ENCODE peak calls at places on chromosome 6, in four cellular contexts. U, C, H and L are unnamed samples.

GRCh38 chr6:4368649-4369048 is 233.3 kb upstream of the ECI2 start:
- DNase-seq in U (no peak), H (no peak), C (no peak), L (no peak)

GRCh38 chr6:84618836-84619235 is 145.6 kb downstream of the TBX18 start:
- DNase-seq in U (no peak), C (no peak), H (peak; percentile 53), L (no peak)

GRCh38 chr6:35140991-35141720 is at the start of gene TCP11:
- DNase-seq in H (no peak), U (peak; percentile 65), C (no peak), L (no peak)

GRCh38 chr6:7821426-7821825 is 89.2 kb downstream of the TXNDC5 start:
- DNase-seq in H (no peak), C (no peak), U (no peak), L (no peak)

GRCh38 chr6:133456439-133456838 is 215.3 kb downstream of the EYA4 start:
- DNase-seq in C (no peak), U (no peak), H (no peak), L (no peak)

GRCh38 chr6:34176261-34177031 is 30.6 kb upstream of the GRM4 start:
- DNase-seq in C (no peak), U (no peak), H (no peak), L (no peak)

GRCh38 chr6:79410806-79411205 is 126.4 kb downstream of the LCA5 start:
- DNase-seq in C (no peak), H (no peak), U (no peak), L (no peak)

GRCh38 chr6:28811873-28812272 is 111.9 kb downstream of the TRIM27 start:
- DNase-seq in H (no peak), U (no peak), C (no peak), L (no peak)

GRCh38 chr6:53651764-53652401 is 13.7 kb downstream of the KLHL31 start:
- DNase-seq in H (peak; percentile 64), C (peak; percentile 85), U (peak; percentile 88), L (peak; percentile 55)

GRCh38 chr6:133964052-133964451 is 11.0 kb downstream of the TBPL1 start:
- DNase-seq in C (no peak), H (peak; percentile 21), U (no peak), L (no peak)

GRCh38 chr6:15544321-15544900 is 118.4 kb downstream of the DTNBP1 start:
- DNase-seq in C (no peak), H (no peak), U (no peak), L (no peak)

GRCh38 chr6:5379647-5380242 is 118.4 kb downstream of the FARS2 start:
- DNase-seq in H (peak; percentile 71), C (no peak), U (no peak), L (no peak)

GRCh38 chr6:69791065-69791471 is 5.7 kb downstream of the LMBRD1 start:
- DNase-seq in H (no peak), C (no peak), U (no peak), L (no peak)

GRCh38 chr6:157755032-157755751 is 67.9 kb upstream of the SNX9 start:
- DNase-seq in C (no peak), H (peak; percentile 37), U (no peak), L (no peak)

GRCh38 chr6:170444056-170444505 is 109.0 kb downstream of the PSMB1 start:
- DNase-seq in H (no peak), C (peak; percentile 7), U (no peak), L (no peak)

GRCh38 chr6:36679043-36679821 is 718 bp downstream of the CDKN1A start:
- DNase-seq in U (peak; percentile 78), H (peak; percentile 71), C (peak; percentile 94), L (peak; percentile 96)

GRCh38 chr6:77652739-77653138 is at the start of gene MEI4:
- DNase-seq in H (no peak), U (no peak), C (no peak), L (no peak)

GRCh38 chr6:16949696-16950095 is 152.2 kb upstream of the STMND1 start:
- DNase-seq in H (no peak), C (no peak), U (no peak), L (no peak)

GRCh38 chr6:26235240-26235730 is 129.7 kb upstream of the BTN3A2 start:
- DNase-seq in U (no peak), C (no peak), H (no peak), L (no peak)

GRCh38 chr6:35678021-35678654 is 10.6 kb downstream of the FKBP5 start:
- DNase-seq in H (peak; percentile 79), U (no peak), C (no peak), L (no peak)

GRCh38 chr6:19851273-19852089 is 14.3 kb downstream of the ID4 start:
- DNase-seq in C (no peak), U (no peak), H (peak; percentile 31), L (no peak)

GRCh38 chr6:112027942-112028674 is 25.8 kb upstream of the CCN6 start:
- DNase-seq in H (no peak), U (no peak), C (no peak), L (no peak)

GRCh38 chr6:144346719-144347446 is 61.7 kb downstream of the UTRN start:
- DNase-seq in H (peak; percentile 90), U (no peak), C (no peak), L (no peak)

GRCh38 chr6:55678330-55679224 is 99.6 kb upstream of the HMGCLL1 start:
- DNase-seq in H (no peak), C (no peak), U (no peak), L (no peak)

GRCh38 chr6:45608252-45608911 is 230.6 kb upstream of the SUPT3H start:
- DNase-seq in H (no peak), C (no peak), U (no peak), L (no peak)

GRCh38 chr6:131958551-131959470 is 7.6 kb upstream of the CCN2 start:
- DNase-seq in H (no peak), U (no peak), C (no peak), L (no peak)

GRCh38 chr6:16933532-16933931 is 168.3 kb upstream of the STMND1 start:
- DNase-seq in H (no peak), C (no peak), U (no peak), L (no peak)

GRCh38 chr6:95948324-95948723 is 67.5 kb upstream of the FUT9 start:
- DNase-seq in C (no peak), U (no peak), H (no peak), L (no peak)

GRCh38 chr6:14260839-14261238 is 143.3 kb downstream of the CD83 start:
- DNase-seq in C (no peak), H (no peak), U (no peak), L (no peak)

GRCh38 chr6:50047026-50047425 is 2.7 kb downstream of the DEFB112 start:
- DNase-seq in C (no peak), U (no peak), H (no peak), L (no peak)

GRCh38 chr6:25889877-25890853 is 16.1 kb upstream of the SLC17A3 start:
- DNase-seq in C (no peak), U (no peak), H (peak; percentile 73), L (no peak)

GRCh38 chr6:128271527-128271926 is 248.9 kb downstream of the PTPRK start:
- DNase-seq in H (no peak), C (no peak), U (no peak), L (no peak)

GRCh38 chr6:118579786-118580185 is 31.7 kb downstream of the PLN start:
- DNase-seq in H (no peak), C (no peak), U (no peak), L (no peak)

GRCh38 chr6:118578617-118579016 is 30.5 kb downstream of the PLN start:
- DNase-seq in U (no peak), C (no peak), H (no peak), L (no peak)

GRCh38 chr6:118580585-118581419 is 32.7 kb downstream of the PLN start:
- DNase-seq in C (peak; percentile 86), U (no peak), H (peak; percentile 68), L (no peak)

GRCh38 chr6:118581489-118581959 is 33.4 kb downstream of the PLN start:
- DNase-seq in H (no peak), C (peak; percentile 64), U (no peak), L (peak; percentile 29)

GRCh38 chr6:118577972-118578371 is 29.9 kb downstream of the PLN start:
- DNase-seq in C (no peak), H (no peak), U (no peak), L (no peak)
- H3K9me3 ChIP-seq in C (peaks cover 6% of the 10 kb centered on the region), H (peaks cover 8% of the 10 kb centered on the region), U (peaks cover 40% of the 10 kb centered on the region), L (peaks cover 24% of the 10 kb centered on the region)

DNA sequence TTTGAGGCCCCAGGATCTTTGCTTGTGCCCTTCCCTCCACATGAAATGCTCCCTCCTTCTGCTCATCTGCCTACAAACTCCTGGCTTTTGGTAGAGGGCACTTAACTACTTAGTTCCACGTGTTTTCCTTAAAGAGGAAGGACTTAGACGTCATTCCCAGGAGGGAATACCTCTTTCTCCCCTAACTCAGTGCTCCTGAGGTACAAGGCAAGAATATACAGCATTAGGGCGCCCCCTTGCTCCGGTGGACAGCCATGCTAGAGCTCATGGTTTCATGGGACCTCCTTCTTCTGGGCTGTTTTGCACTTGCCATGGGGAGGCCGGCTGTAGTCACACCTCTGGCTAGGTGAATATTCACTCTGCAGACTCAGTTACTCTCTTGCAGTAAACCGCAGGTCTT is 93.8 kb upstream of the LY86 start:
- DNase-seq in U (peak; percentile 73), H (no peak), C (no peak), L (peak; percentile 46)
- TF ChIP-seq CTCF in U (peak; percentile 58), H (no peak), C (no peak), L (peak; percentile 35)

GRCh38 chr6:29955783-29956182 is 13.5 kb downstream of the HLA-A start:
- DNase-seq in C (no peak), U (no peak), H (no peak), L (no peak)

GRCh38 chr6:29959492-29959891 is 17.2 kb downstream of the HLA-A start:
- DNase-seq in H (no peak), C (no peak), U (no peak), L (no peak)

GRCh38 chr6:29956518-29956917 is 14.2 kb downstream of the HLA-A start:
- DNase-seq in U (no peak), H (no peak), C (no peak), L (no peak)

GRCh38 chr6:29958916-29959315 is 16.6 kb downstream of the HLA-A start:
- DNase-seq in U (no peak), H (peak; percentile 22), C (no peak), L (no peak)

DNA sequence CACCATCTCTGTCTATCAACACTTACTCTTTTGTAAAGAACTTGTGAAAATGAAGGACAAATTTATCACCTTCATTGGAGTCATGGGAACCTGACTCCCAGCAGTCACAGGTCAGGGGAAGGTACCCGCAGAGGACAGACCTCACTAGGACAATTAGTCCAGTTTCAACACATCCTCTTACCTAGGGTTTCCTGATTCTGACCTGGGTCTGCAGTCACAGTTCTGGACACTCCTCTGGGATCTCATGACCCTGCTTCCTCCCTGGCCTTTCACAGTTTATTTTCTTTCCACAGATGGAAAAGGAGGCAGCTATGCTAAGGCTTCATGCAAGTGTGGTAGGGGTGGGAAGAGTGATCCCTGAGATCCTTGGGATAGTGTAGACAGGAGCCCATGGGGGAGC is 15.7 kb downstream of the HLA-A start:
- DNase-seq in C (no peak), H (no peak), U (no peak), L (no peak)
- H3K27me3 ChIP-seq in C (no peaks in the 10 kb centered on the region), H (no peaks in the 10 kb centered on the region), U (no peaks in the 10 kb centered on the region), L (no peaks in the 10 kb centered on the region)

DNA sequence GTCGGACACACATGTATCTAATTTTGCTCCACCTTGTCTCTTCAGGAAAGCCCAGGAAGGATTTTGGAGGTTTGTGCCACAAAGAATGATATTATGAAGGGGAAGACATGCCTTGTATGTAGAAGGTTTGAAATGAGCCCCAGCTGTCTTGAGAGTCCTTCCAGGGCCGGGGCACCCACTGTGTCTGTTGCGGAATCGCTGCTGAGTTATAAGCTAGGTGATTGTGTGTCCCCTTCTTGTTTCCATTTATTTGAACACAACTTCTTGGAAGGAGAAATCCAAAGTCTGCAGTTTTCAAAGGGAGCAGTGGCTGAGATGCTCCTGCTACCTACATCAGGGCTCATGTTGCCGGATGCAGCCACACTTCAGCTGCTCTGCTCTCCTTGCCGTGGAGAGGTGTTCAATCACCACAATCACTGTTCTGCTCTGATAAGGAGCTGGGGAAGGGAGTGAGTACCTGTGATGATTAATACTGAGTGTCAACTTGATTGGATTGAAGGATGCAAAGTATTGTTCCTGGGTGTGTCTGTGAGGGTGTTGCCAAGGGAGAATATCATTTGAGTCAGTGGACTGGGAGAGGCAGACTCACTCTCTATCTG is 828.6 kb downstream of the QKI start:
- DNase-seq in C (no peak), H (no peak), U (no peak), L (no peak)
- H3K9me3 ChIP-seq in C (no peaks in the 10 kb centered on the region), H (no peaks in the 10 kb centered on the region), U (no peaks in the 10 kb centered on the region), L (no peaks in the 10 kb centered on the region)